ENCODE peak calls at places on chromosomes 2 and 18, in four cellular contexts. V is H9; Y is CD4-positive, alpha-beta T cell; S is HFFc6. R is an unnamed sample.
A peak's percentile ranks its signal among the peaks of the same experiment; 100 is the strongest.

GRCh38 chr2:223235986-223236385 is 184.0 kb downstream of the KCNE4 start:
- DNase-seq in V (no peak), Y (no peak), S (peak; percentile 24), R (no peak)

GRCh38 chr2:134718956-134719814 is at the start of gene TMEM163:
- DNase-seq in V (peak; percentile 60), Y (no peak), S (no peak), R (no peak)

GRCh38 chr2:64203131-64204005 is 59.1 kb upstream of the PELI1 start:
- DNase-seq in V (no peak), Y (no peak), S (peak; percentile 50), R (no peak)

GRCh38 chr2:54438271-54438670 is 17.9 kb upstream of the SPTBN1 start:
- DNase-seq in V (no peak), Y (no peak), S (no peak), R (no peak)

GRCh38 chr2:67445652-67446268 is 48.6 kb downstream of the ETAA1 start:
- DNase-seq in V (no peak), Y (no peak), S (no peak), R (no peak)

GRCh38 chr18:54531402-54532065 is 59.5 kb upstream of the DYNAP start:
- DNase-seq in V (peak; percentile 68), Y (no peak), S (no peak), R (no peak)

GRCh38 chr2:25586726-25587144 is 86.6 kb downstream of the DTNB start:
- DNase-seq in V (no peak), Y (no peak), S (peak; percentile 3), R (no peak)

GRCh38 chr2:96259497-96259921 is 6.3 kb downstream of the TMEM127 start:
- DNase-seq in V (no peak), Y (no peak), S (no peak), R (no peak)

GRCh38 chr2:59947917-59948534 is 605.4 kb downstream of the BCL11A start:
- DNase-seq in V (no peak), Y (no peak), S (no peak), R (no peak)

DNA sequence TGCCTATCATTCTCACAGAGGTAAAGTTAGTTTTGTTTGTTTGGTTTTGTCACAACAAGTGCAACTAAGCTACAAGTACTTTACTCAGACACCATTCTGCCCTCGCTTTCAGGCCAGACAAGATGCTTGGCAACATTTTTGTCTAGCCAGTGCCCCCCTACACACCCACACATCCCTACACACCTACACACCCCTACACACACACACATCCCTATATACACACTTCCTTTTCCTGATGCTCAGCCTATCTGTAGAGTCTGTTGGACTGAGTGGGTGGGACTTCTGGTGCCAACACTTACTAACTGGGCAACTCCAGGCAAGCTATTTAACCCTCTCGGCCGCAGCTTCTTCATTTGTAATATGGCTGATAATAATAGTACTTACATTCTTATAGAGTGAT is 161.4 kb downstream of the ALK start:
- DNase-seq in V (no peak), Y (no peak), S (no peak), R (no peak)
- TF ChIP-seq CTCF in V (no peak), Y (no peak), S (no peak), R (no peak)

GRCh38 chr18:52343138-52343537 is 3.1 kb downstream of the DCC start:
- DNase-seq in V (no peak), Y (no peak), S (no peak), R (no peak)

GRCh38 chr18:52352920-52353319 is 12.9 kb downstream of the DCC start:
- DNase-seq in V (no peak), Y (no peak), S (no peak), R (no peak)

GRCh38 chr18:52343731-52344340 is 3.8 kb downstream of the DCC start:
- DNase-seq in V (no peak), Y (no peak), S (no peak), R (no peak)

GRCh38 chr18:52345428-52345827 is 5.4 kb downstream of the DCC start:
- DNase-seq in V (no peak), Y (no peak), S (no peak), R (no peak)

GRCh38 chr18:52348209-52348608 is 8.2 kb downstream of the DCC start:
- DNase-seq in V (peak; percentile 50), Y (no peak), S (no peak), R (no peak)
- TF ChIP-seq CTCF in V (peak; percentile 69), Y (no peak), S (peak; percentile 50), R (peak; percentile 35)

DNA sequence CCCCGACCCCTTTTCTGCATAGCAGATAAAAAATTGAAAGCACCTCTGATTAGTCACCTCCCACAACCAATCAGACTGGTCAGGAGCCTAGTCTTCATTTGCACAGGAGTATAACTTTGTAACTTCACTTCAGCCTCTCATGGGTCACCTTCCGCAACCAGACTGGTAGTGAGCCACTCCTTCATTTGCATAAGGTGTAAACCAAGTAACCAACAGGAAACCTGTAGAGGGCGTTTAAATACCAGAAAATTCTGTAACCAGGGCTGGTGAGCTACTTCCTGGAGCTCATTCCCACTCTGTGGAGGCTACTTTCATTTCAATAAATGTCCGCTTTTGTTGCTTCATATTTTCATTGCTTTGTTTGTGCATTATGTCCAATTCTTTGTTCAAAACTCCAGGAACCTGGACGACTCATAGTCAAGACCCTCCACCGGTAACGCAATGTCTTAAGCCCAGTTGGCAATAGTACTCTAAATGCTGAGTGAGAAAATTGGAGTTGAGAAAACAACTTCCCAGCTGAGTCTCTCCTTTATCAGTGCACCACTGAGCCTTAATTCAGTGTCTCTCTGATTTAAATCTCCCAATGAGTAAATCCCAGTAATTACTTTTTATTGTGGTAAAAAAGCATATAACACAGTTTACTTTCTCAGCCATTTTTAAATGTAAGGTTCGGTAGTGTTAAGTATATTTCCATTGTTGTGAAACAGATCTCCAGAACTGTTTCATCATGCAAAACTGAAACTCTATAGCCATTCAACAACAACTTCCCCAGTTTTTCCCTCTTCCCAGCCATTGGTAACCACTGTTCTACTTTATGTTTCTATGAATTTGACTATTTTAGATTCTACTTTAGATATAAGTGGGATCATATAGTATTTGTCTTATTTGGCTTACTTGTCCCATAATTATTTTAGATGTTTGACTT is 392.7 kb upstream of the SLC8A1 start:
- DNase-seq in V (peak; percentile 49), Y (no peak), S (no peak), R (no peak)
- TF ChIP-seq CTCF in V (peak; percentile 65), Y (no peak), S (peak; percentile 26), R (no peak)

DNA sequence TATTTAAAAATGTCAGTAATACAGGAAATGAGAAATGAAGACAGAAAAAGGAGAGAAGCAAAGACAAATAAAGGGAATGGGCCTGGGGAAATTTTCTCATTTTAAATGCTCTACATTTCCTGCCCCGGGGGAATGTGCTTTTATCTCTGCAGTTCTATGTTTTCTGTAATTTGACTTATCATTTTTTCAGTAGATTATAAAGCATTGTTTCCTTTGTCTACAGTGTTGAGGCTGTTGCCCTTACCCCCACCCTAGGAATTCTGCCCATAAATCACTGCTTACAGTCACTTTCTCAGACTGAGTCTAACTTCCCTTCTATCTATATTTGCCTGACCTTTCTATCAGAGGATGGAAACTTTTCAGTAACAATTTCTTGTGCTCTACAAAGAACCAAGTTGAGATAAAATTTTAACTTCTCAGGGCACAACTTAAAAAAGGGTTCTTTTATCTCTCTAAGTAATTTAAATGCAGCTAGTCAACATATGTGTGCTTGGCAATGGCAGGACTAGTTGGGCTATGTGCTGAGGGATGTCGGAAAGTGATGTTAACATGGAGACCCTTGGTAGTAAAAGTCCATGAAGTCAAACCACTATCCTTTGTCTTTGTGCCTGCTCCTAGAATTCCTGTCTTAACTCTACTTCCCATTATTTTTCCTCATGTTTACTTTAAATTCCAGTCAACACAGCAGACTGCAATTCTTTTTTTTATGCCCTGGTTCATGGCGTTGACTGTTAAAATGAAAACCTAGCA is 146.5 kb upstream of the MMADHC start:
- DNase-seq in V (no peak), Y (no peak), S (peak; percentile 55), R (no peak)
- TF ChIP-seq CTCF in V (no peak), Y (no peak), S (no peak), R (no peak)

DNA sequence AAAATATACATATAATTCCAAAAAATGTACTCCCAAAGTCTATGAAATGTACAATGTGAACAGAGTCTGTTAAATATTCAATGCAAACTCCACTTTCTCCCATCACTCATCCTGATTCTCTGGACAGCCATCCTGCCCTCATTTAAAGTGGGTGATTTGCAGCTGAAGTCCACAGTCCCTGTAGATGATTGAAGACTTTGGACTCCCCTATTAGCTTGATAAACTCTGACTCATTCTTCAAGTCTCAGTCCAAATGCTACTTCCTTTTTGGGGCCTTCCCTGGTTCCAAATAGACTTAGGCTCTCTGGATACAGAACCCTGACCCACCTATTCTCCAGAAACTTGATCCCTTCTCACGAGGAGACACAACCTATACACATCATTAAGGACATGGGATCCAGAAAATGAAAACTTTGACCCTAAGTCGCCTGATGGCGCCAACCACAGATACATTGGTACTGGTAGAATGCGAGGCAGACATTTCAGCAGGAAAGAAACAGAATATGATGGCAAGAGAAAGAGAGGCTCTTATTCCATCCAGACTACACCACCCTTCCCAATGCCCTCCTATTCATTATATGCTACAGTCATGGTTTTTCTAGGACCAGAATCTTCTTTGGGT is 122.7 kb downstream of the VIT start:
- DNase-seq in V (no peak), Y (no peak), S (no peak), R (no peak)
- TF ChIP-seq CTCF in V (peak; percentile 59), Y (no peak), S (no peak), R (no peak)

DNA sequence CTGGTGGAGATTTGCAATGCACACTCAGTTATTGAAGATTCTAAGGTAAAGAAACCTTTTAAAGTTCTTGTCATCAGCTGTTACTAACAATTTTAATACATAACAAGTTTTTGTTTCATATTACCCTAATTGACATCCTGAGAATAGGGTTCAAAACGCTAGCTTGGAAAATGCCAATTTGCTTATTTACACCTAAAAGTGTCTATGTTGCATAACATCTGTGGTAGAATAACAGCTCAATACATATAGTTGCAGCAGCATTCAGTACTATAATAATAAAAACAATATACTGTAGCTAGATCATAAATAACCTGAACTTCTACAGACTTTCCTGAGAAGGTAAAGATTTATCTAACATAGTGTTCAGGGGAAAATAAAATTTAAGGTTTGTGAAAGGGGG is 219.0 kb downstream of the OSR1 start:
- DNase-seq in V (no peak), Y (no peak), S (no peak), R (no peak)
- TF ChIP-seq CTCF in V (no peak), Y (no peak), S (no peak), R (no peak)

GRCh38 chr2:217922101-217923006 is 80.4 kb downstream of the TNS1 start:
- DNase-seq in V (no peak), Y (no peak), S (no peak), R (no peak)
- TF ChIP-seq CTCF in V (peak; percentile 23), Y (no peak), S (peak; percentile 23), R (peak; percentile 38)